ENCODE peak calls at places on chromosome 16, in eight cellular contexts. One of them, this sample, is unnamed.

GRCh38 chr16:71542377-71542776 is 16.2 kb downstream of the CHST4 start:
- DNase-seq in H1: no peak
- DNase-seq in Peyer's patch: peak; percentile 55
- DNase-seq in Caco-2: peak; percentile 54
- DNase-seq in foreskin fibroblast: peak; percentile 8
- DNase-seq in A549: peak; percentile 61
- DNase-seq in fibroblast of the aortic adventitia: peak; percentile 6
- DNase-seq in WTC11: peak; percentile 87
- DNase-seq in this sample: no peak

GRCh38 chr16:85643631-85644030 is 30.5 kb downstream of the GSE1 start:
- DNase-seq in A549: no peak
- DNase-seq in Peyer's patch: no peak
- DNase-seq in H1: no peak
- DNase-seq in Caco-2: no peak
- DNase-seq in WTC11: no peak
- DNase-seq in foreskin fibroblast: no peak
- DNase-seq in fibroblast of the aortic adventitia: no peak
- DNase-seq in this sample: no peak

GRCh38 chr16:87436225-87437172 is 44.4 kb downstream of the MAP1LC3B start:
- DNase-seq in Caco-2: no peak
- DNase-seq in Peyer's patch: no peak
- DNase-seq in fibroblast of the aortic adventitia: peak; percentile 57
- DNase-seq in H1: no peak
- DNase-seq in WTC11: no peak
- DNase-seq in foreskin fibroblast: peak; percentile 71
- DNase-seq in A549: no peak
- DNase-seq in this sample: peak; percentile 61

GRCh38 chr16:66426112-66427035 is 721 bp upstream of the BEAN1 start:
- DNase-seq in H1: no peak
- DNase-seq in Peyer's patch: no peak
- DNase-seq in Caco-2: no peak
- DNase-seq in A549: no peak
- DNase-seq in foreskin fibroblast: no peak
- DNase-seq in fibroblast of the aortic adventitia: no peak
- DNase-seq in WTC11: no peak
- DNase-seq in this sample: no peak

GRCh38 chr16:84458606-84459516 is 45.6 kb downstream of the MEAK7 start:
- DNase-seq in Peyer's patch: no peak
- DNase-seq in WTC11: no peak
- DNase-seq in A549: no peak
- DNase-seq in fibroblast of the aortic adventitia: no peak
- DNase-seq in Caco-2: peak; percentile 32
- DNase-seq in H1: no peak
- DNase-seq in foreskin fibroblast: no peak
- DNase-seq in this sample: peak; percentile 72

GRCh38 chr16:22787456-22788189 is 26.3 kb upstream of the HS3ST2 start:
- DNase-seq in foreskin fibroblast: peak; percentile 90
- DNase-seq in A549: no peak
- DNase-seq in fibroblast of the aortic adventitia: peak; percentile 12
- DNase-seq in H1: no peak
- DNase-seq in Peyer's patch: no peak
- DNase-seq in WTC11: no peak
- DNase-seq in Caco-2: no peak
- DNase-seq in this sample: no peak

GRCh38 chr16:63442246-63442645 is 1406.0 kb upstream of the CDH8 start:
- DNase-seq in A549: no peak
- DNase-seq in Peyer's patch: no peak
- DNase-seq in H1: no peak
- DNase-seq in fibroblast of the aortic adventitia: no peak
- DNase-seq in WTC11: no peak
- DNase-seq in Caco-2: no peak
- DNase-seq in foreskin fibroblast: no peak
- DNase-seq in this sample: no peak

GRCh38 chr16:81181013-81181720 is 57.3 kb upstream of the BCO1 start:
- DNase-seq in H1: peak; percentile 81
- DNase-seq in foreskin fibroblast: peak; percentile 97
- DNase-seq in Peyer's patch: peak; percentile 34
- DNase-seq in WTC11: peak; percentile 88
- DNase-seq in Caco-2: peak; percentile 96
- DNase-seq in fibroblast of the aortic adventitia: peak; percentile 97
- DNase-seq in A549: peak; percentile 93
- DNase-seq in this sample: no peak

GRCh38 chr16:14308357-14308723 is 237.2 kb downstream of the MRTFB start:
- DNase-seq in A549: no peak
- DNase-seq in Peyer's patch: no peak
- DNase-seq in Caco-2: no peak
- DNase-seq in fibroblast of the aortic adventitia: no peak
- DNase-seq in H1: no peak
- DNase-seq in WTC11: no peak
- DNase-seq in foreskin fibroblast: no peak
- DNase-seq in this sample: no peak

GRCh38 chr16:70159355-70160348 is 13.9 kb upstream of the CLEC18C start:
- DNase-seq in Caco-2: no peak
- DNase-seq in foreskin fibroblast: no peak
- DNase-seq in WTC11: no peak
- DNase-seq in H1: no peak
- DNase-seq in Peyer's patch: no peak
- DNase-seq in A549: no peak
- DNase-seq in fibroblast of the aortic adventitia: no peak
- DNase-seq in this sample: no peak

GRCh38 chr16:9192746-9193145 is 101.3 kb downstream of the HAPSTR1 start:
- DNase-seq in Peyer's patch: no peak
- DNase-seq in Caco-2: no peak
- DNase-seq in foreskin fibroblast: no peak
- DNase-seq in H1: peak; percentile 13
- DNase-seq in fibroblast of the aortic adventitia: no peak
- DNase-seq in WTC11: no peak
- DNase-seq in A549: no peak
- DNase-seq in this sample: no peak

GRCh38 chr16:4944333-4945281 is 7.7 kb upstream of the PPL start:
- DNase-seq in foreskin fibroblast: peak; percentile 97
- DNase-seq in Caco-2: peak; percentile 86
- DNase-seq in H1: no peak
- DNase-seq in fibroblast of the aortic adventitia: peak; percentile 99
- DNase-seq in A549: peak; percentile 94
- DNase-seq in Peyer's patch: peak; percentile 29
- DNase-seq in WTC11: peak; percentile 42
- DNase-seq in this sample: peak; percentile 99

GRCh38 chr16:6009151-6009550 is 911.6 kb upstream of the EEF2KMT start:
- DNase-seq in Peyer's patch: no peak
- DNase-seq in WTC11: no peak
- DNase-seq in foreskin fibroblast: no peak
- DNase-seq in A549: no peak
- DNase-seq in H1: no peak
- DNase-seq in fibroblast of the aortic adventitia: no peak
- DNase-seq in Caco-2: no peak
- DNase-seq in this sample: no peak

GRCh38 chr16:66258916-66259845 is 107.3 kb upstream of the CDH5 start:
- DNase-seq in Peyer's patch: no peak
- DNase-seq in WTC11: no peak
- DNase-seq in H1: no peak
- DNase-seq in Caco-2: peak; percentile 20
- DNase-seq in foreskin fibroblast: no peak
- DNase-seq in fibroblast of the aortic adventitia: no peak
- DNase-seq in A549: no peak
- DNase-seq in this sample: no peak

GRCh38 chr16:21167360-21167759 is 8.9 kb downstream of the LDAF1 start:
- DNase-seq in Caco-2: no peak
- DNase-seq in Peyer's patch: no peak
- DNase-seq in A549: peak; percentile 62
- DNase-seq in H1: no peak
- DNase-seq in WTC11: no peak
- DNase-seq in fibroblast of the aortic adventitia: peak; percentile 60
- DNase-seq in foreskin fibroblast: peak; percentile 81
- DNase-seq in this sample: no peak

GRCh38 chr16:69858196-69859104 is 92.7 kb upstream of the CLEC18A start:
- DNase-seq in A549: no peak
- DNase-seq in Caco-2: no peak
- DNase-seq in H1: no peak
- DNase-seq in fibroblast of the aortic adventitia: no peak
- DNase-seq in foreskin fibroblast: no peak
- DNase-seq in WTC11: no peak
- DNase-seq in Peyer's patch: no peak
- DNase-seq in this sample: no peak

GRCh38 chr16:15542261-15542660 is 100.7 kb downstream of the MARF1 start:
- DNase-seq in Peyer's patch: no peak
- DNase-seq in Caco-2: no peak
- DNase-seq in H1: peak; percentile 38
- DNase-seq in foreskin fibroblast: no peak
- DNase-seq in fibroblast of the aortic adventitia: no peak
- DNase-seq in A549: no peak
- DNase-seq in WTC11: peak; percentile 29
- DNase-seq in this sample: no peak

GRCh38 chr16:10121496-10121895 is 60.7 kb downstream of the GRIN2A start:
- DNase-seq in H1: no peak
- DNase-seq in A549: no peak
- DNase-seq in Peyer's patch: no peak
- DNase-seq in WTC11: no peak
- DNase-seq in fibroblast of the aortic adventitia: peak; percentile 78
- DNase-seq in Caco-2: no peak
- DNase-seq in foreskin fibroblast: no peak
- DNase-seq in this sample: no peak

GRCh38 chr16:18800674-18801196 is 614 bp downstream of the ARL6IP1 start:
- DNase-seq in foreskin fibroblast: no peak
- DNase-seq in WTC11: no peak
- DNase-seq in A549: no peak
- DNase-seq in fibroblast of the aortic adventitia: peak; percentile 20
- DNase-seq in H1: no peak
- DNase-seq in Caco-2: peak; percentile 43
- DNase-seq in Peyer's patch: no peak
- DNase-seq in this sample: no peak

GRCh38 chr16:19001788-19002187 is 18.1 kb downstream of the TMC7 start:
- DNase-seq in fibroblast of the aortic adventitia: peak; percentile 50
- DNase-seq in Caco-2: no peak
- DNase-seq in WTC11: no peak
- DNase-seq in H1: no peak
- DNase-seq in foreskin fibroblast: peak; percentile 65
- DNase-seq in A549: peak; percentile 78
- DNase-seq in Peyer's patch: no peak
- DNase-seq in this sample: no peak

GRCh38 chr16:10571354-10571753 is 9.0 kb downstream of the EMP2 start:
- DNase-seq in fibroblast of the aortic adventitia: peak; percentile 12
- DNase-seq in H1: no peak
- DNase-seq in Caco-2: no peak
- DNase-seq in A549: no peak
- DNase-seq in Peyer's patch: no peak
- DNase-seq in WTC11: no peak
- DNase-seq in foreskin fibroblast: no peak
- DNase-seq in this sample: no peak

GRCh38 chr16:22348296-22348695 is 26.1 kb downstream of the CDR2 start:
- DNase-seq in Peyer's patch: no peak
- DNase-seq in Caco-2: no peak
- DNase-seq in H1: no peak
- DNase-seq in fibroblast of the aortic adventitia: no peak
- DNase-seq in WTC11: no peak
- DNase-seq in A549: no peak
- DNase-seq in foreskin fibroblast: no peak
- DNase-seq in this sample: no peak

GRCh38 chr16:27880312-27880711 is 183.2 kb downstream of the GSG1L start:
- DNase-seq in Caco-2: no peak
- DNase-seq in foreskin fibroblast: no peak
- DNase-seq in WTC11: no peak
- DNase-seq in fibroblast of the aortic adventitia: no peak
- DNase-seq in H1: no peak
- DNase-seq in A549: no peak
- DNase-seq in Peyer's patch: no peak
- DNase-seq in this sample: no peak

GRCh38 chr16:67397451-67397801 is 4.1 kb upstream of the TPPP3 start:
- DNase-seq in Peyer's patch: no peak
- DNase-seq in foreskin fibroblast: no peak
- DNase-seq in H1: no peak
- DNase-seq in Caco-2: no peak
- DNase-seq in fibroblast of the aortic adventitia: no peak
- DNase-seq in WTC11: no peak
- DNase-seq in A549: no peak
- DNase-seq in this sample: peak; percentile 69

GRCh38 chr16:3262517-3262916 is 6.1 kb upstream of the MEFV start:
- DNase-seq in fibroblast of the aortic adventitia: no peak
- DNase-seq in Caco-2: no peak
- DNase-seq in H1: no peak
- DNase-seq in foreskin fibroblast: no peak
- DNase-seq in WTC11: no peak
- DNase-seq in Peyer's patch: no peak
- DNase-seq in A549: no peak
- DNase-seq in this sample: no peak

GRCh38 chr16:3264137-3265036 is 8.0 kb upstream of the MEFV start:
- DNase-seq in WTC11: peak; percentile 97
- DNase-seq in foreskin fibroblast: peak; percentile 99
- DNase-seq in A549: peak; percentile 94
- DNase-seq in fibroblast of the aortic adventitia: peak; percentile 96
- DNase-seq in Caco-2: peak; percentile 99
- DNase-seq in H1: peak; percentile 91
- DNase-seq in Peyer's patch: peak; percentile 95
- DNase-seq in this sample: peak; percentile 99

GRCh38 chr16:3268294-3268693 is 11.9 kb upstream of the MEFV start:
- DNase-seq in Caco-2: no peak
- DNase-seq in H1: no peak
- DNase-seq in WTC11: no peak
- DNase-seq in foreskin fibroblast: no peak
- DNase-seq in fibroblast of the aortic adventitia: no peak
- DNase-seq in Peyer's patch: no peak
- DNase-seq in A549: no peak
- DNase-seq in this sample: no peak

GRCh38 chr16:3266873-3267537 is 10.6 kb upstream of the MEFV start:
- DNase-seq in fibroblast of the aortic adventitia: peak; percentile 76
- DNase-seq in H1: no peak
- DNase-seq in foreskin fibroblast: peak; percentile 47
- DNase-seq in WTC11: no peak
- DNase-seq in A549: peak; percentile 61
- DNase-seq in Peyer's patch: no peak
- DNase-seq in Caco-2: no peak
- DNase-seq in this sample: no peak
- TF ChIP-seq CTCF in fibroblast of the aortic adventitia: peak; percentile 66
- TF ChIP-seq CTCF in H1: peak; percentile 59
- TF ChIP-seq CTCF in foreskin fibroblast: peak; percentile 70
- TF ChIP-seq CTCF in WTC11: peak; percentile 56
- TF ChIP-seq CTCF in A549: peak; percentile 34
- TF ChIP-seq CTCF in Peyer's patch: peak; percentile 30
- TF ChIP-seq CTCF in Caco-2: peak; percentile 40
- TF ChIP-seq CTCF in this sample: peak; percentile 75

GRCh38 chr16:72818286-72818845 is 229.6 kb downstream of the ZFHX3 start:
- DNase-seq in H1: peak; percentile 5
- DNase-seq in Caco-2: no peak
- DNase-seq in A549: no peak
- DNase-seq in fibroblast of the aortic adventitia: peak; percentile 49
- DNase-seq in WTC11: peak; percentile 47
- DNase-seq in Peyer's patch: no peak
- DNase-seq in foreskin fibroblast: no peak
- DNase-seq in this sample: no peak
- TF ChIP-seq CTCF in H1: peak; percentile 53
- TF ChIP-seq CTCF in Caco-2: no peak
- TF ChIP-seq CTCF in A549: no peak
- TF ChIP-seq CTCF in fibroblast of the aortic adventitia: no peak
- TF ChIP-seq CTCF in WTC11: peak; percentile 20
- TF ChIP-seq CTCF in Peyer's patch: no peak
- TF ChIP-seq CTCF in foreskin fibroblast: peak; percentile 9
- TF ChIP-seq CTCF in this sample: peak; percentile 65

GRCh38 chr16:78163772-78164391 is 64.4 kb downstream of the WWOX start:
- DNase-seq in H1: no peak
- DNase-seq in foreskin fibroblast: no peak
- DNase-seq in A549: no peak
- DNase-seq in WTC11: no peak
- DNase-seq in Peyer's patch: no peak
- DNase-seq in fibroblast of the aortic adventitia: no peak
- DNase-seq in Caco-2: no peak
- DNase-seq in this sample: no peak
- TF ChIP-seq CTCF in H1: no peak
- TF ChIP-seq CTCF in foreskin fibroblast: no peak
- TF ChIP-seq CTCF in A549: no peak
- TF ChIP-seq CTCF in WTC11: no peak
- TF ChIP-seq CTCF in Peyer's patch: no peak
- TF ChIP-seq CTCF in fibroblast of the aortic adventitia: no peak
- TF ChIP-seq CTCF in Caco-2: no peak
- TF ChIP-seq CTCF in this sample: peak; percentile 72

GRCh38 chr16:12215302-12216105 is 239.0 kb downstream of the SNX29 start:
- DNase-seq in A549: no peak
- DNase-seq in WTC11: peak; percentile 61
- DNase-seq in Peyer's patch: no peak
- DNase-seq in foreskin fibroblast: no peak
- DNase-seq in Caco-2: no peak
- DNase-seq in H1: peak; percentile 27
- DNase-seq in fibroblast of the aortic adventitia: no peak
- DNase-seq in this sample: no peak
- TF ChIP-seq CTCF in A549: no peak
- TF ChIP-seq CTCF in WTC11: peak; percentile 52
- TF ChIP-seq CTCF in Peyer's patch: peak; percentile 44
- TF ChIP-seq CTCF in foreskin fibroblast: peak; percentile 23
- TF ChIP-seq CTCF in Caco-2: no peak
- TF ChIP-seq CTCF in H1: peak; percentile 87
- TF ChIP-seq CTCF in fibroblast of the aortic adventitia: peak; percentile 25
- TF ChIP-seq CTCF in this sample: peak; percentile 58